ENCODE peak calls at places on chromosomes 11 and 22, in five cellular contexts. T is K562, M is SK-N-SH, N is GM12878, O is HepG2. V is an unnamed sample.

GRCh38 chr11:5369793-5370192 is 13.8 kb upstream of the OR51M1 start:
- DNase-seq in M (peak), N (no peak), T (no peak), O (no peak), V (no peak)

GRCh38 chr11:133269272-133269671 is 263.0 kb downstream of the OPCML start:
- DNase-seq in T (no peak), O (no peak), M (no peak), N (peak), V (no peak)

GRCh38 chr11:125338886-125339811 is 156.9 kb downstream of the FEZ1 start:
- DNase-seq in T (no peak), N (no peak), M (peak), O (no peak), V (no peak)

GRCh38 chr11:102833731-102834130 is 9.7 kb downstream of the MMP3 start:
- DNase-seq in M (no peak), T (no peak), O (no peak), N (no peak), V (no peak)

GRCh38 chr11:7547687-7548086 is 33.9 kb downstream of the PPFIBP2 start:
- DNase-seq in T (no peak), O (no peak), M (no peak), N (no peak), V (no peak)

GRCh38 chr11:70156291-70157037 is 46.6 kb upstream of the FADD start:
- DNase-seq in M (no peak), N (no peak), T (no peak), O (no peak), V (no peak)

GRCh38 chr11:77081976-77082836 is 15.4 kb downstream of the CAPN5 start:
- DNase-seq in M (peak), N (no peak), O (no peak), T (no peak), V (no peak)

GRCh38 chr11:119780264-119780953 is 51.4 kb upstream of the NECTIN1 start:
- DNase-seq in N (no peak), T (no peak), M (no peak), O (no peak), V (no peak)

GRCh38 chr11:33557201-33557600 is 143.4 kb downstream of the C11orf91 start:
- DNase-seq in M (no peak), N (no peak), T (no peak), O (no peak), V (no peak)

GRCh38 chr11:105611414-105611813 is 1.5 kb downstream of the GRIA4 start:
- DNase-seq in M (peak), T (no peak), N (no peak), O (no peak), V (no peak)

GRCh38 chr11:131609921-131610320 is 239.5 kb downstream of the NTM start:
- DNase-seq in T (no peak), O (no peak), N (no peak), M (no peak), V (no peak)

GRCh38 chr22:18987765-18988164 is 51.7 kb upstream of the PRODH start:
- DNase-seq in M (peak), N (no peak), O (peak), T (peak), V (peak)

GRCh38 chr11:22684082-22684481 is 17.7 kb downstream of the GAS2 start:
- DNase-seq in M (no peak), O (no peak), T (no peak), N (no peak), V (no peak)

GRCh38 chr11:27331984-27332383 is 31.0 kb downstream of the CCDC34 start:
- DNase-seq in N (no peak), T (no peak), O (peak), M (no peak), V (no peak)

GRCh38 chr11:4798427-4799183 is 5.6 kb downstream of the OR52R1 start:
- DNase-seq in M (no peak), N (no peak), O (no peak), T (no peak), V (no peak)

GRCh38 chr11:76617553-76618265 is 52.8 kb downstream of the LRRC32 start:
- DNase-seq in M (no peak), T (no peak), O (no peak), N (no peak), V (no peak)

GRCh38 chr11:115931684-115932083 is 427.5 kb upstream of the CADM1 start:
- DNase-seq in M (no peak), O (no peak), T (no peak), N (no peak), V (no peak)

GRCh38 chr11:113286001-113286400 is 28.4 kb upstream of the TTC12 start:
- DNase-seq in T (no peak), O (no peak), M (no peak), N (no peak), V (no peak)

GRCh38 chr22:42814215-42814614 is 42.9 kb downstream of the ARFGAP3 start:
- DNase-seq in O (peak), T (no peak), M (no peak), N (peak), V (no peak)

GRCh38 chr11:110337570-110338193 is 41.3 kb upstream of the RDX start:
- DNase-seq in T (no peak), N (no peak), O (no peak), M (no peak), V (no peak)

GRCh38 chr11:45917286-45917622 is 423 bp downstream of the PEX16 start:
- DNase-seq in N (no peak), O (no peak), T (peak), M (no peak), V (no peak)

GRCh38 chr11:8357505-8357888 is 93.8 kb upstream of the LMO1 start:
- DNase-seq in N (no peak), M (no peak), O (no peak), T (no peak), V (no peak)

GRCh38 chr22:22788460-22789037 is 99.1 kb upstream of the IGLL5 start:
- DNase-seq in T (no peak), M (no peak), N (no peak), O (no peak), V (no peak)

GRCh38 chr11:130622126-130622525 is 173.7 kb downstream of the ADAMTS15 start:
- DNase-seq in M (no peak), N (no peak), O (no peak), T (no peak), V (no peak)

GRCh38 chr11:128804481-128804880 is 62.6 kb downstream of the KCNJ1 start:
- DNase-seq in N (no peak), M (no peak), T (no peak), O (no peak), V (no peak)

GRCh38 chr11:88552377-88553029 is 215.0 kb upstream of the CTSC start:
- DNase-seq in N (peak), O (peak), M (peak), T (peak), V (peak)

GRCh38 chr11:17738350-17739207 is 4.0 kb downstream of the KCNC1 start:
- DNase-seq in M (no peak), O (no peak), N (no peak), T (peak), V (no peak)

GRCh38 chr22:38513063-38513462 is 7.0 kb upstream of the DDX17 start:
- DNase-seq in T (peak), M (peak), O (peak), N (no peak), V (peak)

GRCh38 chr22:41576877-41577276 is 12.8 kb downstream of the PMM1 start:
- DNase-seq in M (peak), O (peak), T (peak), N (no peak), V (peak)

GRCh38 chr22:36377022-36377631 is 10.6 kb downstream of the MYH9 start:
- DNase-seq in T (no peak), O (no peak), N (no peak), M (no peak), V (no peak)

GRCh38 chr11:130945945-130946344 is 29.7 kb upstream of the SNX19 start:
- DNase-seq in M (no peak), O (no peak), T (no peak), N (no peak), V (no peak)

GRCh38 chr22:30305906-30306628 is 16.8 kb upstream of the CASTOR1 start:
- DNase-seq in M (no peak), O (no peak), N (no peak), T (no peak), V (no peak)

GRCh38 chr11:70731670-70732492 is 333.6 kb downstream of the CTTN start:
- DNase-seq in N (no peak), M (no peak), T (no peak), O (no peak), V (no peak)

GRCh38 chr11:19392321-19392720 is 151.6 kb upstream of the E2F8 start:
- DNase-seq in O (no peak), T (no peak), M (no peak), N (no peak), V (no peak)

GRCh38 chr22:22110548-22111266 is 128.1 kb upstream of the TOP3B start:
- DNase-seq in O (no peak), N (peak), M (peak), T (peak), V (peak)

GRCh38 chr11:70071996-70072395 is 6.1 kb upstream of the ANO1 start:
- DNase-seq in N (no peak), M (no peak), O (no peak), T (no peak), V (no peak)

GRCh38 chr22:43861529-43861928 is 784 bp downstream of the SULT4A1 start:
- DNase-seq in N (no peak), O (no peak), M (peak), T (no peak), V (no peak)

GRCh38 chr11:116240661-116241060 is 532.1 kb downstream of the BUD13 start:
- DNase-seq in N (no peak), M (no peak), O (no peak), T (no peak), V (no peak)

GRCh38 chr22:48940988-48941902 is 886.4 kb downstream of the BRD1 start:
- DNase-seq in M (no peak), O (no peak), N (no peak), T (no peak), V (no peak)

GRCh38 chr22:31925056-31925455 is 19.3 kb upstream of the YWHAH start:
- DNase-seq in O (no peak), N (no peak), T (no peak), M (no peak), V (no peak)

GRCh38 chr22:31921106-31921505 is 23.2 kb upstream of the YWHAH start:
- DNase-seq in M (no peak), T (no peak), N (no peak), O (no peak), V (no peak)

GRCh38 chr22:31922593-31922992 is 21.7 kb upstream of the YWHAH start:
- DNase-seq in T (no peak), N (no peak), M (no peak), O (no peak), V (no peak)

GRCh38 chr22:31923761-31924160 is 20.6 kb upstream of the YWHAH start:
- DNase-seq in M (no peak), O (no peak), N (no peak), T (no peak), V (no peak)

DNA sequence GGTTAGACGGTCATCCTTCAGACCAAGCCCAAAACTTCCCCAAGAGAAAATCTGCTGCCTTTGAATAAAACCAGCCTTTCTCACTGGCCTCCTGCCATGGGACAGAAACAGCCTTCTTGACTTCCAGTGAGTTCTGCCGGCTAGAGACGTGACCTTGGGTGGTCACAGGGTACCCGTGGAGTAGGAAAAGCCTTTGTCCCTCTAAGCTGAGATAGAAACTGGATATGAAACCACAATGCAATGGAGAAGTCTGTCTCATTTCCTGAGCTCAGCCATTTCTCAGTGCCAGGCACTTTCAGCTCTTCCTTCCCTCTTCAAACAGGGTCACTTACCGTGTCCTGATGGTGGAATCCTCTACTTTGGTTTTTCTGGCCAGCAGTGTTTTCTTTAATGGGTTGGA is 21.2 kb upstream of the YWHAH start:
- DNase-seq in N (no peak), T (no peak), O (no peak), M (no peak), V (no peak)
- TF ChIP-seq FOXM1 in N (no peak), T (no peak), O (no peak), M (no peak), V (no peak)

GRCh38 chr22:16965083-16965482 is 42.9 kb downstream of the GAB4 start:
- DNase-seq in T (no peak), O (no peak), M (no peak), N (no peak), V (no peak)
- TF ChIP-seq FOXM1 in T (no peak), O (no peak), M (no peak), N (no peak), V (no peak)

GRCh38 chr11:112268406-112268805 is 7.7 kb upstream of the PLET1 start:
- DNase-seq in O (no peak), T (no peak), N (no peak), M (no peak), V (no peak)

GRCh38 chr11:112267188-112267591 is 6.5 kb upstream of the PLET1 start:
- DNase-seq in T (no peak), N (no peak), O (peak), M (no peak), V (no peak)

GRCh38 chr11:112266410-112266778 is 5.7 kb upstream of the PLET1 start:
- DNase-seq in N (no peak), T (no peak), M (peak), O (no peak), V (no peak)

GRCh38 chr11:112269139-112269538 is 8.5 kb upstream of the PLET1 start:
- DNase-seq in N (no peak), M (no peak), T (no peak), O (no peak), V (no peak)

GRCh38 chr11:112265659-112266409 is 5.2 kb upstream of the PLET1 start:
- DNase-seq in O (no peak), N (no peak), T (no peak), M (peak), V (no peak)
- TF ChIP-seq FOXM1 in O (no peak), N (no peak), T (no peak), M (no peak), V (no peak)

GRCh38 chr11:2580061-2580421 is 119.8 kb downstream of the KCNQ1OT1 start:
- DNase-seq in T (no peak), M (peak), N (no peak), O (no peak), V (no peak)
- TF ChIP-seq FOXM1 in T (no peak), M (no peak), N (no peak), O (no peak), V (no peak)

GRCh38 chr22:25069758-25070461 is 117.4 kb downstream of the KIAA1671 start:
- DNase-seq in M (no peak), O (no peak), T (no peak), N (no peak), V (no peak)
- TF ChIP-seq FOXM1 in M (no peak), O (no peak), T (no peak), N (no peak), V (no peak)

GRCh38 chr11:9399466-9399865 is 15.0 kb downstream of the IPO7 start:
- DNase-seq in M (no peak), N (no peak), O (no peak), T (no peak), V (no peak)

GRCh38 chr11:9396310-9396709 is 11.9 kb downstream of the IPO7 start:
- DNase-seq in M (peak), N (no peak), O (no peak), T (no peak), V (no peak)

GRCh38 chr11:9397746-9398680 is 13.6 kb downstream of the IPO7 start:
- DNase-seq in M (no peak), T (no peak), O (no peak), N (no peak), V (no peak)

DNA sequence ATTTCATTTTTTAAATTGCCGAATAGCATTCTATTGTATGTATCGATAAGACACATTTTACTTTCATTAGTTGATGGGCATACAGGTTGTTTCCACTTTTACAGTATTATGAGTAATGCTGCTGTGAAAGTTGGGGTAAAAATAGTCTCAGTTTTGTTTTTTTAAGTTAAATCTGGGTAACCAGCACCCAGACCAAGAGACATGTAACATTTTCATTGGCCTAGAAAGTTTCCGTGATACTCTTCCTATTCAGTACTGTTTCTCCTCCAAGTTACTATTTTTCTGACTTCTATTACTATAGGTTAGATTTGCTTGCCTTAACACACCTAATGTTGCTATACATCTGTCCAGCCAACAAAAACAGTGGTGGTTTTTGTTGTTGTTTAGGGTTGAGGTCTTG is 12.3 kb downstream of the IPO7 start:
- DNase-seq in N (peak), T (no peak), M (no peak), O (no peak), V (no peak)
- TF ChIP-seq FOXM1 in N (no peak), T (no peak), M (no peak), O (no peak), V (no peak)

DNA sequence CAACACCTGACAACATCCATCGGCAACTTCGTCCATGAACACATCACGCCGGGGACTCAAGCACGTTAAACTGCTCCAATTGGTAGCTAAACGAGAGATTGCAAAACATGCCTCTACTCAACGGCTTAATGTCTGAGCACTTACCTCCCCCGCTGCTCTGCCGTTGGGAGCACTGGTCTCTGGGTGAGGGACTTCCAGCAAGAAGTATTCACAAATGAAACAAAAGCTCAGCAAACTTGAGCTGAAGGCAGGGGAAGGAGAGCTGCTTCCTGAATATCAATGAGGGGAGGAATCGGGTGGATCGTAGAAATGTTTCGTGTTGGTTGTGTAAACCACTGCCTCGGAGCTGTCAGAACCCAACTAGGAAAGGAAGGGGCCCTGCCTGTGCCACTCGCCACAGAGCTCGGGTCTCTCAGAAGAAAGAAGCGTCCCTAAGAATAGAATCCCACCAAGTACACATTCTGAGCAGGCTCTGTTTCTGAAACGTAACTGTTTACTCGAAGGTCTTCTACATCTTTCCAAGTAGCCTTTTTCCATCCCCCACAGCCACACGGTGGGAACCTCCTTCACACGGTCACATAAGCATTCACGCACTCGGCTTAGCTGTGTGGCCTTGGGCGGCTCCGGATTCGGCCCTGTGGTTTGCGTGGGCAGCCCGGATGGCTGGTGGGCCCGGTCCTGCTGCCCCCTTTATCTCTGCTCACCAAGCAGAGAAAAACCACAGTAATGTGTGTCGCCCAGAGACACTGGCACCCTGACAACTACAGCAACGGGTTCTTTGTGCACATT is at the start of gene MLC1:
- DNase-seq in M (no peak), T (peak), O (no peak), N (no peak), V (peak)
- TF ChIP-seq FOXM1 in M (no peak), T (no peak), O (no peak), N (no peak), V (no peak)

DNA sequence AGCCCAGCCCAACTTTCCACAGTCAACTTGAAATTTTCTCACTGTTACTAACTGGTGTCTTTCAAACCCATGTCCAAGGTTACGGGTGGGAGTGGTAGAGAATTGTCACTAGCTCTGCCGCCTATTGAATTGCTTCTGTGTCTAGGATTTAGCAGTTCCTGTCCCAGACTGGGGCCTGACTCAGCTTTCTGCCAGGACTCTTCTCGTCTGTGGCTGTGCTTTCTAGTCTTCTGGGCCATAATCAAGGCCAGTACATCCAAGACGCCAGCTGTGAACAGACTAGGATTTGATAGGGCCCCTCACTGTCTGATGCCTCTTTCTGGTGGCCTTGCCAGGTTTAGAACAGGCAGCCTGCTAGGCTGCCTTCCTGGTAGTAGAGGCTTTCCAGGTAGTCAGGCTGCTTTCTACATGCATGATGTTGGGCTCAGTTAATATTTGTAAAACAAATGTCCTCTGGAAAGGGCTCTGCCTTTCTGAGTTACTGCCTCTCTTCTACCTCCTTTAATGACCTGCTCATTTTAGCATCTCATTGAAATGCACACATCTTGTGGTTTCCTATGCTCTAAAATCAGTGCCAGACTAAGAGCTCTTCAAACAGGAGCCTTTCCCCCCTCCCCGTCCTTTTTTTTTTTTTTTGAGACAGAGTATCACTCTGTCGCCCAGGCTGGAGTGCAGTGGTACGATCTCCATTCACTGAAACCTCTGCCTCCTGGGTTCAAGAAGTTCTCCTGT is 13.1 kb upstream of the HIKESHI start:
- DNase-seq in O (no peak), T (no peak), N (no peak), M (no peak), V (no peak)
- TF ChIP-seq FOXM1 in O (no peak), T (no peak), N (no peak), M (no peak), V (no peak)

GRCh38 chr11:66548774-66549630 is 2.3 kb downstream of the ACTN3 start:
- DNase-seq in M (no peak), T (no peak), O (no peak), N (no peak), V (no peak)
- TF ChIP-seq FOXM1 in M (no peak), T (no peak), O (no peak), N (no peak), V (no peak)

V was measured in HEK293T.